ENCODE peak calls at places on chromosomes 11 and 22, in eight cellular contexts. S is RWPE1; R is dermis microvascular lymphatic vessel endothelial cell; W is CD4-positive, CD25-positive, alpha-beta regulatory T cell; M is GM03348; C is HEK293T; F is A172; Q is myocyte. Z is an unnamed sample.
A peak's percentile ranks its signal among the peaks of the same experiment; 100 is the strongest.

GRCh38 chr11:61447601-61448551 is 18.0 kb downstream of the SDHAF2 start:
- DNase-seq in M (no peak), R (no peak), S (no peak), Q (no peak), F (no peak), C (no peak), W (peak; percentile 29), Z (no peak)

GRCh38 chr11:4683020-4683419 is 14.6 kb downstream of the OR51E2 start:
- DNase-seq in R (no peak), W (no peak), S (peak; percentile 26), F (peak; percentile 9), Q (no peak), C (no peak), M (no peak), Z (no peak)

GRCh38 chr11:48064306-48064705 is 83.9 kb downstream of the PTPRJ start:
- DNase-seq in R (no peak), Q (peak; percentile 37), W (no peak), S (no peak), F (peak; percentile 50), M (peak; percentile 60), C (no peak), Z (peak; percentile 17)

GRCh38 chr22:32336185-32336603 is 21.5 kb upstream of the RFPL3 start:
- DNase-seq in C (no peak), F (no peak), W (no peak), M (no peak), R (no peak), Q (no peak), S (no peak), Z (no peak)

GRCh38 chr11:68181719-68182451 is 31.2 kb downstream of the KMT5B start:
- DNase-seq in M (no peak), F (no peak), Q (no peak), C (no peak), S (no peak), R (no peak), W (no peak), Z (no peak)

GRCh38 chr11:116548286-116548685 is 224.5 kb downstream of the BUD13 start:
- DNase-seq in M (no peak), F (no peak), Q (no peak), S (no peak), R (no peak), W (no peak), C (no peak), Z (no peak)

GRCh38 chr11:36488096-36488495 is 22.0 kb downstream of the TRAF6 start:
- DNase-seq in F (no peak), R (no peak), C (no peak), M (no peak), S (no peak), W (peak; percentile 16), Q (peak; percentile 35), Z (no peak)

GRCh38 chr11:3158131-3158591 is 6.9 kb downstream of the OSBPL5 start:
- DNase-seq in C (no peak), S (no peak), W (no peak), Q (no peak), M (no peak), R (no peak), F (no peak), Z (no peak)